ENCODE peak calls at places on chromosomes 5 and 9, in six cellular contexts. B is mucosa of descending colon, J is NCI-H510A, N is Right ventricle myocardium inferior, C is GM10248, E is CD14-positive monocyte. V is an unnamed sample.

GRCh38 chr5:110401881-110402280 is 324.6 kb downstream of the TMEM232 start:
- DNase-seq in J (no peak), C (no peak), B (no peak), N (no peak), E (no peak), V (peak; percentile 29)

GRCh38 chr9:34989946-34990635 is 546 bp downstream of the DNAJB5 start:
- DNase-seq in J (no peak), E (peak; percentile 67), N (peak; percentile 84), C (peak; percentile 56), B (peak; percentile 60), V (no peak)

GRCh38 chr5:179343021-179343781 is 2.1 kb downstream of the ADAMTS2 start:
- DNase-seq in B (no peak), E (no peak), C (no peak), J (no peak), N (no peak), V (no peak)

GRCh38 chr9:16640649-16641048 is 229.8 kb downstream of the BNC2 start:
- DNase-seq in B (no peak), E (no peak), N (no peak), J (no peak), C (no peak), V (no peak)

GRCh38 chr9:127642047-127642740 is 30.1 kb downstream of the STXBP1 start:
- DNase-seq in N (no peak), J (no peak), B (no peak), E (no peak), C (no peak), V (no peak)

GRCh38 chr5:60458669-60459068 is 241.3 kb downstream of the DEPDC1B start:
- DNase-seq in B (no peak), C (no peak), N (no peak), J (no peak), E (no peak), V (no peak)

GRCh38 chr5:76291305-76292077 is 111.6 kb upstream of the IQGAP2 start:
- DNase-seq in C (no peak), J (peak; percentile 52), N (no peak), E (no peak), B (no peak), V (no peak)

GRCh38 chr9:79431019-79431679 is 140.6 kb upstream of the TLE4 start:
- DNase-seq in N (no peak), E (no peak), J (no peak), B (no peak), C (no peak), V (no peak)

GRCh38 chr9:95816716-95817115 is 58.8 kb upstream of the ERCC6L2 start:
- DNase-seq in C (no peak), J (no peak), E (no peak), B (no peak), N (no peak), V (peak; percentile 26)

GRCh38 chr9:96232539-96233241 is 69.3 kb downstream of the HSD17B3 start:
- DNase-seq in N (peak; percentile 77), C (peak; percentile 65), J (no peak), E (no peak), B (peak; percentile 50), V (peak; percentile 66)

GRCh38 chr5:111075520-111075919 is 4.0 kb downstream of the TSLP start:
- DNase-seq in B (no peak), J (no peak), C (no peak), E (no peak), N (no peak), V (peak; percentile 98)

GRCh38 chr9:14561929-14562386 is 131.3 kb downstream of the ZDHHC21 start:
- DNase-seq in N (no peak), C (no peak), B (no peak), E (no peak), J (no peak), V (no peak)

GRCh38 chr9:85178486-85178885 is 509.0 kb downstream of the NTRK2 start:
- DNase-seq in N (no peak), C (no peak), B (no peak), E (no peak), J (peak; percentile 94), V (no peak)

GRCh38 chr9:135991771-135992170 is 30.6 kb upstream of the UBAC1 start:
- DNase-seq in E (no peak), N (no peak), B (no peak), C (no peak), J (peak; percentile 72), V (no peak)

GRCh38 chr9:137422668-137423000 is 328 bp downstream of the EXD3 start:
- DNase-seq in C (peak; percentile 63), N (no peak), E (peak; percentile 37), B (peak; percentile 56), J (peak; percentile 15), V (peak; percentile 26)

GRCh38 chr9:110427497-110428104 is 89.9 kb upstream of the TXNDC8 start:
- DNase-seq in B (peak; percentile 82), C (peak; percentile 45), N (no peak), E (no peak), J (no peak), V (peak; percentile 35)

GRCh38 chr9:92820964-92821363 is 56.3 kb upstream of the BICD2 start:
- DNase-seq in N (no peak), E (no peak), C (no peak), B (no peak), J (no peak), V (no peak)

GRCh38 chr5:78538240-78538850 is 110.2 kb downstream of the LHFPL2 start:
- DNase-seq in N (no peak), E (no peak), B (no peak), C (no peak), J (no peak), V (no peak)

GRCh38 chr5:178590141-178590923 is at the start of gene COL23A1:
- DNase-seq in N (peak; percentile 86), J (no peak), C (peak; percentile 59), B (peak; percentile 40), E (no peak), V (no peak)

V was measured in HCEC 1CT.